ENCODE peak calls at places on chromosomes 5 and 9, in four cellular contexts. One of them, this sample, is unnamed.

GRCh38 chr5:67124556-67124955 is 72.0 kb downstream of the CD180 start:
- DNase-seq in AG10803: no peak
- DNase-seq in CD8-positive, alpha-beta T cell: no peak
- DNase-seq in neural progenitor cell: no peak
- DNase-seq in this sample: no peak

GRCh38 chr5:64680289-64680688 is 10.0 kb upstream of the SHISAL2B start:
- DNase-seq in neural progenitor cell: peak
- DNase-seq in CD8-positive, alpha-beta T cell: no peak
- DNase-seq in AG10803: no peak
- DNase-seq in this sample: peak

GRCh38 chr9:89786650-89787049 is 181.8 kb downstream of the GADD45G start:
- DNase-seq in CD8-positive, alpha-beta T cell: no peak
- DNase-seq in neural progenitor cell: no peak
- DNase-seq in AG10803: no peak
- DNase-seq in this sample: peak

GRCh38 chr9:14452539-14452938 is 138.6 kb upstream of the NFIB start:
- DNase-seq in neural progenitor cell: no peak
- DNase-seq in AG10803: no peak
- DNase-seq in CD8-positive, alpha-beta T cell: no peak
- DNase-seq in this sample: no peak

GRCh38 chr5:112685929-112686328 is 51.8 kb upstream of the APC start:
- DNase-seq in CD8-positive, alpha-beta T cell: no peak
- DNase-seq in AG10803: peak
- DNase-seq in neural progenitor cell: no peak
- DNase-seq in this sample: no peak

GRCh38 chr5:152288499-152288898 is 116.6 kb downstream of the NMUR2 start:
- DNase-seq in neural progenitor cell: no peak
- DNase-seq in CD8-positive, alpha-beta T cell: no peak
- DNase-seq in AG10803: no peak
- DNase-seq in this sample: no peak

GRCh38 chr9:3675964-3676363 is 150.2 kb upstream of the RFX3 start:
- DNase-seq in CD8-positive, alpha-beta T cell: no peak
- DNase-seq in AG10803: peak
- DNase-seq in neural progenitor cell: no peak
- DNase-seq in this sample: no peak

GRCh38 chr5:96651948-96652753 is 10.0 kb upstream of the CAST start:
- DNase-seq in neural progenitor cell: no peak
- DNase-seq in AG10803: no peak
- DNase-seq in CD8-positive, alpha-beta T cell: no peak
- DNase-seq in this sample: no peak

GRCh38 chr5:66343370-66344071 is 199.4 kb downstream of the SREK1 start:
- DNase-seq in AG10803: no peak
- DNase-seq in neural progenitor cell: no peak
- DNase-seq in CD8-positive, alpha-beta T cell: no peak
- DNase-seq in this sample: no peak

GRCh38 chr5:101942321-101942882 is 353.7 kb downstream of the SLCO4C1 start:
- DNase-seq in CD8-positive, alpha-beta T cell: no peak
- DNase-seq in AG10803: no peak
- DNase-seq in neural progenitor cell: peak
- DNase-seq in this sample: no peak

GRCh38 chr9:13948037-13948436 is 365.9 kb downstream of the NFIB start:
- DNase-seq in AG10803: no peak
- DNase-seq in neural progenitor cell: no peak
- DNase-seq in CD8-positive, alpha-beta T cell: no peak
- DNase-seq in this sample: no peak

GRCh38 chr5:139758510-139759036 is 37.0 kb upstream of the PSD2 start:
- DNase-seq in neural progenitor cell: no peak
- DNase-seq in CD8-positive, alpha-beta T cell: no peak
- DNase-seq in AG10803: no peak
- DNase-seq in this sample: no peak

GRCh38 chr5:171739246-171739645 is 46.4 kb upstream of the SMIM23 start:
- DNase-seq in CD8-positive, alpha-beta T cell: no peak
- DNase-seq in neural progenitor cell: peak
- DNase-seq in AG10803: no peak
- DNase-seq in this sample: no peak

GRCh38 chr5:71937906-71938698 is 169.2 kb upstream of the MAP1B start:
- DNase-seq in neural progenitor cell: no peak
- DNase-seq in AG10803: no peak
- DNase-seq in CD8-positive, alpha-beta T cell: no peak
- DNase-seq in this sample: no peak

GRCh38 chr5:145407300-145408047 is 427.7 kb downstream of the PRELID2 start:
- DNase-seq in AG10803: no peak
- DNase-seq in neural progenitor cell: no peak
- DNase-seq in CD8-positive, alpha-beta T cell: no peak
- DNase-seq in this sample: no peak

GRCh38 chr9:128607642-128608350 is 48.9 kb downstream of the DYNC2I2 start:
- DNase-seq in neural progenitor cell: no peak
- DNase-seq in CD8-positive, alpha-beta T cell: no peak
- DNase-seq in AG10803: peak
- DNase-seq in this sample: peak

GRCh38 chr5:180620014-180620413 is 28.7 kb upstream of the SCGB3A1 start:
- DNase-seq in AG10803: no peak
- DNase-seq in CD8-positive, alpha-beta T cell: no peak
- DNase-seq in neural progenitor cell: no peak
- DNase-seq in this sample: no peak

GRCh38 chr5:30866142-30866541 is 327.3 kb upstream of the CDH6 start:
- DNase-seq in neural progenitor cell: no peak
- DNase-seq in AG10803: no peak
- DNase-seq in CD8-positive, alpha-beta T cell: no peak
- DNase-seq in this sample: no peak

GRCh38 chr9:112245126-112245525 is 70.0 kb upstream of the SUSD1 start:
- DNase-seq in CD8-positive, alpha-beta T cell: no peak
- DNase-seq in AG10803: no peak
- DNase-seq in neural progenitor cell: no peak
- DNase-seq in this sample: no peak

GRCh38 chr9:112247090-112247489 is 72.0 kb upstream of the SUSD1 start:
- DNase-seq in CD8-positive, alpha-beta T cell: no peak
- DNase-seq in neural progenitor cell: no peak
- DNase-seq in AG10803: no peak
- DNase-seq in this sample: no peak

GRCh38 chr9:112252194-112252593 is 77.1 kb upstream of the SUSD1 start:
- DNase-seq in AG10803: no peak
- DNase-seq in neural progenitor cell: no peak
- DNase-seq in CD8-positive, alpha-beta T cell: no peak
- DNase-seq in this sample: no peak

GRCh38 chr9:112248722-112249121 is 73.6 kb upstream of the SUSD1 start:
- DNase-seq in CD8-positive, alpha-beta T cell: no peak
- DNase-seq in AG10803: peak
- DNase-seq in neural progenitor cell: no peak
- DNase-seq in this sample: peak

GRCh38 chr9:112249277-112249676 is 74.2 kb upstream of the SUSD1 start:
- DNase-seq in CD8-positive, alpha-beta T cell: no peak
- DNase-seq in AG10803: peak
- DNase-seq in neural progenitor cell: no peak
- DNase-seq in this sample: peak
- H3K4me3 ChIP-seq in CD8-positive, alpha-beta T cell: no peak
- H3K4me3 ChIP-seq in AG10803: no peak
- H3K4me3 ChIP-seq in neural progenitor cell: no peak
- H3K4me3 ChIP-seq in this sample: no peak

DNA sequence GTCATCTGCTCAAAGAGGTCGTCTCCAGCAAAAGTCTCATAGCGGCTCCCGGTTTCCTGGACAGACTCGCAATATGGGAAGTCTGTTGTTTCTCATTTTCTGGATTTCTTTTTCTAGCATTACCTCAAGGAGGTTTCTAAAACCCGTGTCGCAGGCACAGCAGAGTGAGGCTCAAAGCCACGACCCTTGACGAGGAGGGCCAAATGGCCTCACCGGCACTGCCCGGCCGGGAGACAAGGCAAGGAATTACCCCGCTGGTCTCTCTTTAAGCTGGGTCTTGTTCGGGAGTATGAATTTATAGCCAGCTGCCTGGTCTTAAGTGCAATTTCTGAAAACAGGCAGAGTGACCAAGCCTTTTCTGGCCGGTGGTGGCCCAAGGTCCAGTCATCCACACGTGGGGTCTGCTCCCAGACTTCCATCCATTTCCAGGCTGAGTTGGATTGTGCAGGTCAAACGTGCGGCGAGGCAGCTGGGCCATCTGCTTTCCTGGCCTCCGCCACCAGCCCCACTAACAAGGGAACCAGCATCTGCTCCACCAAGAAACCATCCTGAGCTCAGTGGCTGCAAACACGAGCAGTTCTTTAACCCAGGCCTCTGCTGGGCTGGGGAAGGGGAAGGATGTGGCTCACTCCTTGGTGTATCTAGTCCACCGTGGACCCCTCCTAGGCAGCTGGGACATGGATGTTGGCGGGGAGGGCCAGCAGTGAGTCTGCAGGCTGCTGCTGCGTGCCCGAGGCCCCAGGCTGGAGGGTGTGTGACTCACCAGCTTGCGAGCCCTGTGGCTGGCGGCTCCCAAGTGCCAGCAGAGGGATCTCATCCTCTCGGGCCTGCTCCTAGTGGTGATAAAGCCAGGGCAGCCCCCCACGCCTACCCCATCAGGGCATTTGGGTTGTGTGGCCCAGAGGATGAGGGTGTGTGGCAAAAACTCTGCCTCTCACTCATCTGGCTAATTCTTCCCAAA is 55.6 kb upstream of the COL5A1 start:
- DNase-seq in AG10803: peak
- DNase-seq in CD8-positive, alpha-beta T cell: no peak
- DNase-seq in neural progenitor cell: no peak
- DNase-seq in this sample: peak
- TF ChIP-seq CTCF in AG10803: peak
- TF ChIP-seq CTCF in CD8-positive, alpha-beta T cell: no peak
- TF ChIP-seq CTCF in neural progenitor cell: no peak
- TF ChIP-seq CTCF in this sample: peak

GRCh38 chr9:95189230-95190098 is 128.0 kb downstream of the FANCC start:
- DNase-seq in neural progenitor cell: no peak
- DNase-seq in AG10803: no peak
- DNase-seq in CD8-positive, alpha-beta T cell: no peak
- DNase-seq in this sample: peak
- H3K4me3 ChIP-seq in neural progenitor cell: no peak
- H3K4me3 ChIP-seq in AG10803: no peak
- H3K4me3 ChIP-seq in CD8-positive, alpha-beta T cell: no peak
- H3K4me3 ChIP-seq in this sample: peak

DNA sequence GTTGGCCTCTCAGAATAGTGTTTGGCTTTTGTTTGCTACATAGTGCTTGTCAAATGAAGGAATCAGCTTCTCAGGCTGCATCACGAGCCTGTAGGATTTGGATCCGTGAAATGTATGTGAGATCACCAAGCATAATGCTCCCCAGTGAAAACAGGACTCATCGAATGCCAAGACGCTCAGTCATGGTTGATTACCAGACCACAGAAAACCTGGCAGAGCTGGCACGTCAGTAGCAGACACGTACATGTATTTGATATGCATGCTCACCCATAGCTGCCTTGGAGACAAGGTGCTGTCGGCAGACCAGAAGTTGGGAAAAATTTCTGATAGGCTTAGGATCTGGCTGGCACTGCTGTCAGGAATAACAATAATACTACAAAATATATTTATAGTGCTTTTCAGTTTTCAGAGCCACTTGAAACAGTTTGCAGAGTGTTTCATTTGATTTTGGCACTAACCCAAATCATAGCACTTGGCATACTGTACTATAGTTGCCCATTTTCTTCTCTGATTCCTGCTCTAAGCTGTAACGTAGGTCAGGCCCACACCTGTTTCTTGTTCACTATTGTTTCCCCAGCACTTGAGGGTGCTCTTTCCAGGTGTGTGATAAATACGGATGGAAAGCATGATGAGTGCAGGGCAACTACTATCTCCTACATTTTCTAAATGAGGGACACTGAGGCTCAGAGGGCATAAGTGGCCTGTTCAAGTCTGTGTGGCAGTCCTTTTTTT is 226.1 kb downstream of the NR3C1 start:
- DNase-seq in CD8-positive, alpha-beta T cell: no peak
- DNase-seq in neural progenitor cell: no peak
- DNase-seq in AG10803: peak
- DNase-seq in this sample: peak
- TF ChIP-seq CTCF in CD8-positive, alpha-beta T cell: no peak
- TF ChIP-seq CTCF in neural progenitor cell: no peak
- TF ChIP-seq CTCF in AG10803: no peak
- TF ChIP-seq CTCF in this sample: no peak

DNA sequence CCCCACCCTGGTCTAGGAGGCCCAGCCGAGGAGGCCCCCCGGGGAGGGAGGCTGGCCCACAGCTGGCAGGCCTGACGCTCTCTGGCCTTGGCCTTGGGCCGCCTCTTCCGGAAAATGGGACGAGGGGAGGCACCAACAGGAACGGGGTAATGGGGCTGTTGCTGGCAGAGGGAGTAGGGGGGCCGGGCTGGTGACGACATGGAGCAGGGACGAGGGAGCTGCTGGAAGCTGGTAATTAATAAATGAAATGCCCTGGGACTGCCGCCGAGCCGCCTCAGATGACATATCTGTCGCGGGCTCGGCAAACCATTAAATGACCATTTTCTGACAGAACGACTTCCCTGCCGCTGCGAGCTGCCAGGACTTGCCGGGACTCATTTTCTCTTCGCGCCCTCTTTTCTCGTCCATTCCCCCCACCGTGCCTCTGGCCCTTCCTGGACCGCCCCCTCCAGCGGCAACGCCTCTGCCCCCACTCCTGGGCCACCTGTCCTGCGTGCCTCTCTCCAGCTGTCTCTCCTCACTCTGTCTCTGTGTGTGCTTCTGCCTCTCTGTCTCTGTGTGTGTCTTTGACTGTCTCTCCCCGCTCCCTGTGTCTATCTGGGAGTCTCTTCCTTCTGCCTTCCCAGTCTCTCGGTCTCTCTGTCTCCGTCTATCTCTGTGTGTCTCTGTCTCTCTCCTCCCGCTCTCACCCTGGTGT is 215.7 kb downstream of the PAX5 start:
- DNase-seq in AG10803: no peak
- DNase-seq in neural progenitor cell: peak
- DNase-seq in CD8-positive, alpha-beta T cell: no peak
- DNase-seq in this sample: no peak
- H3K4me3 ChIP-seq in AG10803: peak
- H3K4me3 ChIP-seq in neural progenitor cell: no peak
- H3K4me3 ChIP-seq in CD8-positive, alpha-beta T cell: no peak
- H3K4me3 ChIP-seq in this sample: no peak

This sample was measured in fibroblast of villous mesenchyme.